ENCODE peak calls at places on chromosome 7, in four cellular contexts. N is stomach, M is HepG2, Z is GM12892. K is an unnamed sample.

GRCh38 chr7:155717010-155717744 is 72.7 kb downstream of the RBM33 start:
- DNase-seq in N (no peak), M (no peak), Z (no peak), K (no peak)

GRCh38 chr7:95861041-95861440 is 88.7 kb downstream of the DYNC1I1 start:
- DNase-seq in N (no peak), M (no peak), Z (no peak), K (no peak)

GRCh38 chr7:17056491-17057142 is 174.8 kb upstream of the AGR3 start:
- DNase-seq in N (no peak), M (no peak), Z (no peak), K (no peak)

GRCh38 chr7:28037220-28038010 is 143.2 kb downstream of the JAZF1 start:
- DNase-seq in N (no peak), M (peak), Z (no peak), K (no peak)

GRCh38 chr7:157016352-157017041 is 6.0 kb upstream of the MNX1 start:
- DNase-seq in N (no peak), M (no peak), Z (no peak), K (no peak)

GRCh38 chr7:149604521-149604920 is 106.9 kb upstream of the ZNF746 start:
- DNase-seq in N (no peak), M (no peak), Z (no peak), K (no peak)

GRCh38 chr7:29202651-29203069 is 8.1 kb downstream of the CHN2 start:
- DNase-seq in N (no peak), M (no peak), Z (no peak), K (no peak)

GRCh38 chr7:16028103-16028502 is 341.6 kb upstream of the MEOX2 start:
- DNase-seq in N (no peak), M (no peak), Z (no peak), K (no peak)

GRCh38 chr7:43771567-43771966 is 13.1 kb downstream of the BLVRA start:
- DNase-seq in N (no peak), M (no peak), Z (no peak), K (no peak)

DNA sequence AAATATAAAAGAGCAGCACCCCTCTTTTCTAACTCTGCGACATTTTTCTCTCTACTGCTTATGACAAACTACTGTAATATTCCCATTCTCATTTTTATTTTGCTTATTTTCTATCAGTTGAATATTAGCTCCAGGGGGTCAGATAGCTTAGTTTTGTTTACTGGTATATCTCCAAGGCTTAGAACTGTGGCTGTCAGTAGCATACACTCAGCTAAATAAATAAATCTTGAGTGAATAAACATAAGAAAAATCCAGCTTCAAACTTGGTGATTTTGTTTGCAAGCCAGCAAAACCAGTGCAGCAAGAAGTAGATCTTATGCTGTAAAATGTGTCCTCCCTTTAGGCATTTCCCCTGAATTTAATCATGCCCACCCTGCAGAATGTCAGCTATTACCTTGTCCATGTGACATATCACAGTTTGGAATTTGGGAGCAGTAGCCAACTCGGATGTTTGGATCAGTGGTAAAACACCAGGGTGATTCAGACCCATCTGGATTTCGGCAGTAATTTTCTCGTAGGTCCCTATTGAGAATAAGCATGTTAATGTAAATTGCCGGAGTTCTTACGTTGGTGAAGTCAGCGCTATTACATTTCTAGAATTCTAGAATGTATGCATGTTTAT is 44.2 kb downstream of the HGF start:
- DNase-seq in N (no peak), M (no peak), Z (no peak), K (no peak)
- TF ChIP-seq POLR2AphosphoS5 in N (no peak), M (no peak), Z (no peak), K (no peak)

GRCh38 chr7:137081694-137082093 is 213.2 kb downstream of the CHRM2 start:
- DNase-seq in N (peak), M (no peak), Z (no peak), K (no peak)
- TF ChIP-seq POLR2AphosphoS5 in N (peak), M (no peak), Z (no peak), K (no peak)

DNA sequence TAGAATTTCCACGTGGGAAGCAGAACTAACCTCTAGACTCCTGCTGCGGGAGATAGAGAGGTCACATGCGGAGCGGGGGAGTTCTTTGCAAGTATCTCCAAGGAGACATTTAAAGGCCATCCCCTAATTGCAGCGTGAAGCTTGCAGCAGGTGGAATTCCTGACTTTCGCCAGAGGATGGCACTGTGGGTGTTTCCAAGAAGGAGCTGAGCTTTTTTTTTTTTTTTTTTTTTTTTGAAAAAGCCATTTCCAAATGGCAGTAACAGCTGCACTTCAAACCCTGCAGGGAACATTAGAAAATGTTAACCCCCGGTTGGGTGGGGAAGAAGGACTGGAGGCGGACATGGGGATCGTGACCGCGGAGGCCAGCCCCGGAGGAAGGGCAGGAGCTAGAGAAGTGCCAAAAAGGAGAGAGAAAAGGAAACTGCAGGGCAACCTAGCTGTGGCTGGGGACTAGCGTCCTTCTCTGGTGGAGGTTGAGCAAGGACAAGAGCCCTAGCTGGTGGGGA is 487.7 kb downstream of the TYW1 start:
- DNase-seq in N (peak), M (peak), Z (no peak), K (peak)
- TF ChIP-seq POLR2AphosphoS5 in N (no peak), M (no peak), Z (no peak), K (no peak)

GRCh38 chr7:129514683-129515082 is 12.4 kb downstream of the SMKR1 start:
- DNase-seq in N (no peak), M (no peak), Z (no peak), K (no peak)
- TF ChIP-seq POLR2AphosphoS5 in N (no peak), M (no peak), Z (no peak), K (no peak)

GRCh38 chr7:99562832-99563231 is 4.4 kb downstream of the ZNF655 start:
- DNase-seq in N (no peak), M (peak), Z (no peak), K (no peak)
- TF ChIP-seq POLR2AphosphoS5 in N (no peak), M (no peak), Z (no peak), K (no peak)

K was measured in GM12891.